ENCODE peak calls at places on chromosomes 3 and 15, in five cellular contexts. C is spleen, H is heart left ventricle, T is stomach, Y is IMR-90. G is an unnamed sample.

GRCh38 chr3:197345381-197345780 is 47.0 kb upstream of the DLG1 start:
- DNase-seq in C (peak), H (no peak), T (no peak), Y (no peak), G (no peak)

GRCh38 chr15:68402432-68403160 is 29.4 kb downstream of the ITGA11 start:
- DNase-seq in H (no peak), Y (no peak), T (peak), C (peak), G (no peak)

GRCh38 chr3:181709537-181710279 is 2.0 kb upstream of the SOX2 start:
- DNase-seq in Y (peak), C (peak), T (peak), H (peak), G (peak)

GRCh38 chr15:47218295-47218694 is 499.0 kb upstream of the SEMA6D start:
- DNase-seq in H (no peak), Y (no peak), C (no peak), T (no peak), G (no peak)

GRCh38 chr3:48877671-48878070 is 21.0 kb downstream of the SLC25A20 start:
- DNase-seq in T (no peak), Y (peak), C (no peak), H (no peak), G (no peak)

GRCh38 chr15:74754593-74755215 is 6.1 kb downstream of the CYP1A2 start:
- DNase-seq in Y (no peak), C (no peak), T (no peak), H (no peak), G (no peak)

GRCh38 chr15:55530861-55531313 is 22.9 kb upstream of the DNAAF4 start:
- DNase-seq in H (no peak), Y (peak), T (no peak), C (no peak), G (no peak)

GRCh38 chr15:93040288-93041158 is 48.5 kb downstream of the RGMA start:
- DNase-seq in Y (no peak), T (no peak), C (peak), H (no peak), G (no peak)

GRCh38 chr15:79602731-79603130 is 170.6 kb downstream of the MINAR1 start:
- DNase-seq in T (no peak), H (no peak), C (no peak), Y (no peak), G (no peak)

GRCh38 chr3:112512320-112512719 is 13.0 kb upstream of the BTLA start:
- DNase-seq in T (no peak), Y (no peak), H (no peak), C (no peak), G (no peak)

GRCh38 chr15:39392469-39393047 is 188.3 kb upstream of the THBS1 start:
- DNase-seq in T (no peak), H (no peak), C (no peak), Y (no peak), G (peak)

GRCh38 chr3:155013427-155013826 is 66.7 kb upstream of the MME start:
- DNase-seq in Y (no peak), H (no peak), C (no peak), T (no peak), G (no peak)

GRCh38 chr15:41013698-41014414 is 60.6 kb downstream of the CHAC1 start:
- DNase-seq in Y (peak), T (no peak), H (no peak), C (no peak), G (no peak)

GRCh38 chr15:66067687-66068086 is 185.9 kb downstream of the MEGF11 start:
- DNase-seq in Y (no peak), C (no peak), T (no peak), H (no peak), G (no peak)

GRCh38 chr3:112293368-112294321 is at the start of gene SLC9C1:
- DNase-seq in Y (peak), H (peak), C (no peak), T (no peak), G (peak)

GRCh38 chr3:158652463-158652862 is 8.1 kb downstream of the GFM1 start:
- DNase-seq in C (no peak), H (no peak), T (no peak), Y (no peak), G (no peak)

GRCh38 chr15:89155656-89156055 is 65.7 kb downstream of the RLBP1 start:
- DNase-seq in H (peak), T (no peak), Y (no peak), C (no peak), G (no peak)

GRCh38 chr15:74185949-74186348 is 12.4 kb downstream of the ISLR start:
- DNase-seq in C (no peak), T (no peak), Y (no peak), H (no peak), G (no peak)

GRCh38 chr3:7144696-7145308 is 283.9 kb downstream of the GRM7 start:
- DNase-seq in Y (no peak), T (no peak), H (no peak), C (no peak), G (no peak)

GRCh38 chr3:6779140-6779539 is 81.8 kb upstream of the GRM7 start:
- DNase-seq in H (no peak), C (no peak), T (no peak), Y (no peak), G (no peak)

GRCh38 chr3:151329368-151329767 is at the start of gene P2RY13:
- DNase-seq in Y (no peak), H (no peak), T (no peak), C (no peak), G (no peak)

GRCh38 chr3:47293822-47294221 is 11.1 kb downstream of the KLHL18 start:
- DNase-seq in T (no peak), C (no peak), H (no peak), Y (no peak), G (no peak)

GRCh38 chr15:31080618-31081017 is 20.9 kb downstream of the TRPM1 start:
- DNase-seq in H (peak), Y (no peak), T (peak), C (no peak), G (peak)

GRCh38 chr15:51801391-51801835 is 28.0 kb upstream of the TMOD3 start:
- DNase-seq in C (no peak), T (no peak), H (peak), Y (peak), G (no peak)

GRCh38 chr15:92959219-92959618 is 59.1 kb downstream of the CHD2 start:
- DNase-seq in T (no peak), H (no peak), C (no peak), Y (no peak), G (no peak)

GRCh38 chr3:9388562-9389272 is 8.7 kb upstream of the SETD5 start:
- DNase-seq in T (no peak), Y (no peak), C (no peak), H (no peak), G (no peak)

GRCh38 chr3:140341213-140341612 is 336.7 kb upstream of the TRIM42 start:
- DNase-seq in C (no peak), T (no peak), H (no peak), Y (no peak), G (no peak)

GRCh38 chr3:69080233-69080644 is at the start of gene UBA3:
- DNase-seq in Y (peak), T (peak), C (peak), H (peak), G (peak)

GRCh38 chr15:83127547-83128150 is 20.2 kb downstream of the TM6SF1 start:
- DNase-seq in T (no peak), Y (no peak), C (no peak), H (no peak), G (no peak)

GRCh38 chr3:62084558-62084957 is 288.8 kb downstream of the FEZF2 start:
- DNase-seq in T (no peak), Y (peak), H (no peak), C (no peak), G (no peak)

GRCh38 chr3:101829066-101829830 is 20.1 kb upstream of the NFKBIZ start:
- DNase-seq in H (peak), Y (peak), C (peak), T (peak), G (no peak)

GRCh38 chr3:25354071-25354470 is 74.0 kb upstream of the RARB start:
- DNase-seq in T (no peak), Y (no peak), H (no peak), C (no peak), G (no peak)

GRCh38 chr3:28667646-28668376 is 319.2 kb upstream of the AZI2 start:
- DNase-seq in T (peak), Y (peak), H (peak), C (no peak), G (peak)

GRCh38 chr15:67444100-67444499 is 76.8 kb upstream of the C15orf61 start:
- DNase-seq in H (no peak), C (no peak), Y (no peak), T (no peak), G (no peak)

GRCh38 chr3:150620002-150620689 is 17.0 kb downstream of the SELENOT start:
- DNase-seq in H (no peak), Y (no peak), T (no peak), C (no peak), G (no peak)

GRCh38 chr15:23648920-23649515 is 1.4 kb upstream of the MAGEL2 start:
- DNase-seq in T (peak), C (no peak), Y (no peak), H (no peak), G (no peak)

GRCh38 chr3:102060814-102061213 is 211.5 kb downstream of the NFKBIZ start:
- DNase-seq in T (no peak), H (no peak), C (no peak), Y (peak), G (peak)

GRCh38 chr3:66378256-66378655 is 122.6 kb downstream of the LRIG1 start:
- DNase-seq in T (no peak), C (no peak), H (no peak), Y (peak), G (no peak)

DNA sequence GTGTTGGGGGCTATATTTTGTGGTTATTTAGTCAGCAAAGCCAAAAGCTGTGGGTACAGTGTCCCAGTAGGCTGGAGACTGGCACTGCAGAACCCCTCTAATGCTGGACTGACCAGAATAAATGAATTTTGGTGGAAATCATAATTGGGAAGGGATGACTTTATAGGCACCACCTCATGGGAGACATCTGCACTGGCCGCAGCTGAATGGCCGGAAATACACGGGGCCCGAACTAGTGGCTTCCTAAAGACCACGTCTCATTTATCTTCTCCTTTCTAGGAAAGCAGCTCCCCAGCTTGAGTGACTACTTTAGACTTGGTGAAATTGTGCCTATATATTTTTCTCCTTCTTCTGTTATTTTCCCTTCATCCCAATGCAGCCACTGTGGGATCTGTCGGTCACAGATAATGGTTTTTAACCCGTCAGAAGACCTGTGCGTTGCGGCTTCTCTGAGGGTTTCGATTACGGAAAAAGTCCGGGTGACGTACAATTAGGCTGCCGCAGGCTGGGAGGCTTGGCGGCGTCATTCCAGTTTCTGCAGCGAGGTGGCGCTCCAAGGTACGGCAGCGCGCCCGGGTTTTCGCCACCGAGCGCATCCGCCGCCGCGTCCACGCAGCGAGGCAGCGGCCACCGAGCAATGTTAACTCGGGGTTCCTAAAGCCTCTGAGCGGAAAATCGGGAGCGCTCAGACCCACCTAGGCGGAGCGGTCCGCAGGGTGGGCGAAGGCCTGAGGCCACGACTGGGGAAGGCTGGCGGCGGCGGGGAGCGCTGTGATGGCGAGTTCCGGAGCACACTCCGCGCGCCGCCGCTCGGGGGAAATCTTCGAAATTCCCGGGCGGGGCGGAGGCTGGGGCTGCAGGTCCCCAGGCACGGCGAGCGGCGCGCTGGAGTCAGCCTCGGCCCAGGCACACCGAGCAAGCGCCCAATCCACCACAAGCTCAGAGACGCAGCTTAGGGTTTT is 26.3 kb downstream of the NR2F2 start:
- DNase-seq in T (peak), Y (peak), H (peak), C (peak), G (peak)
- TF ChIP-seq POLR2A in T (no peak), Y (no peak), H (peak), C (no peak), G (no peak)

GRCh38 chr3:183885766-183886165 is 1.1 kb upstream of the PARL start:
- DNase-seq in T (no peak), C (no peak), Y (no peak), H (no peak), G (no peak)

GRCh38 chr3:183883291-183884096 is 1.2 kb downstream of the PARL start:
- DNase-seq in T (no peak), C (no peak), H (no peak), Y (no peak), G (no peak)

GRCh38 chr3:183884097-183884436 is 613 bp downstream of the PARL start:
- DNase-seq in T (no peak), Y (no peak), C (no peak), H (no peak), G (no peak)

GRCh38 chr3:183880121-183880520 is 4.6 kb downstream of the PARL start:
- DNase-seq in H (no peak), T (no peak), Y (no peak), C (no peak), G (no peak)

DNA sequence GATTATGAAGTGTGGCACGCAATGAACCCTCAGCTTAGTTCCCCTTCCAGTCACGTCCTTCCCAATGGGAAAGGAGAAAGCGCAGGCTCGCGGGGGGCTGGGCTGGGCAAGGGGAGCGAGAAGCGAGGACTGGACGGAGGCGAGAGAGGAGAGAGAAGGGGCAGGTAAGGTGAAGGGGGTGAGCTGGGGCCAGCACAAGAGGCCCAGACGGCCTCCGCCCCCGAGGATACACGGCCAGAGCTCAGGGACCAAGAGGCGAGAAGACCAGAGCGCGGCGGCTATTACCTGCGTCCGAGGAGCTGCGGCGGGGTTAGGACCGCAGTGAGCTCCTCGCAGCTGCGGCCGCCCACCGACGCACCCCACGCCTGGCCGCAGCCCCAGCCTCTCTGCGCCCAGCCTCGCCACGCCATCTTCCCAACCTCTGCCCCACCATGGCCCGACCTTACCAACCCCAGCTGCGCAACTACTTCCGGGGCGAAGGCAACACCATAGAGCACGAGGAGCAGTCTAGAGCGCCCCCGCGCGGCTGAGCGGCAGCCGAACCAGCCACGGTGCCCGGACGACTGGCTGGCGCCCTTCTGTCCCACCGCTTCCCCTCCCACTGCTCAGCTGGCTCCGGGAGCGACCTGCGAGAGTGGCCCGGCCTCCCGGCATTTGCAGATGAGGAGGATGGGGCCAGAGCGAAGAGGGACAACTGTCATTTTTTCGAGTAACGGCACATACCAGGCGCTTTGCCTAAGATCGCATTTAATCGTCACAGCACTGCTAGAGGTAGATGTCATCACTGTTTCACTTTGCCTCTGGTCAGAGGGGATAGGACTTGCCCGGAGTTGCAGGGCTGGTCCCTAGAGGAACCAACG is at the start of gene PARL:
- DNase-seq in T (peak), H (peak), Y (peak), C (peak), G (peak)
- TF ChIP-seq POLR2A in T (no peak), H (peak), Y (no peak), C (no peak), G (peak)

DNA sequence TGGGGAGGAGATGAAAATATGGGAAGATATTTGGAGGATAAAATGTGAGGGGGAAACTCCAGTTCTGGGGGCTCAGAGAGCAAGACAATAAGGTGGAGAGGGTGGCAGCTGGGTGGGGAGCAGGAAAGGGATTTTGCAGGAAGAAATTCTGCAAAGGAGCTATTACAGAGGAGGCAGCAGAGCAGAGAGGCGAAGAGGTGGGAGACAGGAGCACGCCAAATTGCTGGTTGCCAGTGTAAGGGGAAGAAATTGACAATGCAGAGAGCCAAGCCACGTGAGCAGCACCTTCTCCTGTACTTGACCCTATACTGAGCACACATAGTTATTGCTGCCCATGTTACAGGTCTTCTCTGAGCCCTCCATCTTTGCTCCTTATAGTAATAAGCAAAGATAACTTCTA is 190.3 kb upstream of the ONECUT1 start:
- DNase-seq in H (no peak), T (no peak), Y (no peak), C (no peak), G (no peak)
- TF ChIP-seq POLR2A in H (no peak), T (no peak), Y (no peak), C (no peak), G (no peak)

GRCh38 chr15:99014803-99015676 is 7.4 kb upstream of the PGPEP1L start:
- DNase-seq in Y (peak), H (peak), C (peak), T (peak), G (no peak)
- TF ChIP-seq POLR2A in Y (no peak), H (no peak), C (no peak), T (no peak), G (no peak)

DNA sequence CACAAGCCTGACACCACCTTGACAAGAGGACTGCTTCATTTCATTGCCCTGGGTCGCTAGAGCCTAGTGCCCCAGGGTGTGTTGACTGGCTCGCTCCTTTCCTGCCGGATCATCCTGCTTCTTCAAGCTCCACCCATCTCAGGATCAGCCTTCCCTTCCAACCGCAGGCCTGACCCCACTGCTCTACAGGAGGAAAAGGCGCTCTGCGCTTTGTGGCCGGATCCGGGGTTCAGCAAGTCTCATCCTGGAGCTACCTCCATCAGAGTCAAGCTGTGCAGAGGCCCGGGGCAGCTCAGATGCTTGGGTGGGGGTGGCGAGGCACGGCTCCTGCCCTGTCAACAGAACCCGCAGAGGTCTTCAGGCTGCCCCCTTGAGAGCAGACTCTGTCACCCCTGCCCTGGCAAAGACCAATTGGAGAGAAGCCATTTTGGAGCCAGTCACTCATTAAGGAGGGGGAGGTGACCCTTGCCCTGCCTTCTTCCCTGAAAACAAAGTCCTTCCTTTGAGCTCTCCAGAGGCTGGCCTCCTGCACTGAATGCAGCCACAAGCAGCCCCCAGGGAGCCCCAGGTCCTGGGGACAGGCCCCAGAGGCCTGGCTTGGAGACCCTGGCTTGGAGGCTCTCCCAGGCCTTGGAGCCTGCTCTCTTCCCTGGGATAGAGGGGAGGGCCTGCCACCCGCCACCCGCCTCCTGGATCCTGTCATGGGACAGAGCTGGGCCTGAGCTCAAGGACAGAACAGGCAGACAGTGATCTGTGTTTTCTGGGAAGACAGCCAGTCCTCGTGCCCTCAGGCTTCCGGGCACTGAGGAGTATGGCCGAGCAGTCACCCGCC is 80.3 kb downstream of the CPN2 start:
- DNase-seq in T (peak), C (peak), Y (no peak), H (peak), G (peak)
- TF ChIP-seq POLR2A in T (no peak), C (no peak), Y (no peak), H (no peak), G (no peak)

GRCh38 chr15:101277038-101277822 is at the start of gene SELENOS:
- DNase-seq in T (peak), Y (peak), H (peak), C (peak), G (peak)
- TF ChIP-seq POLR2A in T (no peak), Y (peak), H (peak), C (peak), G (peak)

G was measured in Peyer's patch.